ENCODE peak calls at places on chromosomes 6 and 20, in six cellular contexts. C is substantia nigra; V is occipital lobe; G is CD8-positive, alpha-beta memory T cell; R is fibroblast of pulmonary artery; N is activated T-cell treated with anti-CD3 and anti-CD28 coated beads for 24 hours. Q is an unnamed sample.

GRCh38 chr20:1646975-1647431 is 10.6 kb downstream of the SIRPG start:
- DNase-seq in C (no peak), V (no peak), G (no peak), R (no peak), N (peak; percentile 32), Q (no peak)

GRCh38 chr6:10510592-10511367 is 10.4 kb upstream of the GCNT2 start:
- DNase-seq in C (peak; percentile 33), V (no peak), G (no peak), R (peak; percentile 25), N (peak; percentile 26), Q (peak; percentile 63)

GRCh38 chr20:37914672-37915433 is 11.9 kb downstream of the VSTM2L start:
- DNase-seq in C (no peak), V (no peak), G (no peak), R (no peak), N (no peak), Q (peak; percentile 34)

GRCh38 chr20:57582432-57583288 is 21.8 kb downstream of the PCK1 start:
- DNase-seq in C (peak; percentile 18), V (no peak), G (no peak), R (peak; percentile 34), N (no peak), Q (no peak)

GRCh38 chr6:12136905-12137304 is 124.8 kb downstream of the HIVEP1 start:
- DNase-seq in C (no peak), V (no peak), G (no peak), R (peak; percentile 40), N (no peak), Q (no peak)

GRCh38 chr6:119129968-119130484 is 51.6 kb upstream of the FAM184A start:
- DNase-seq in C (no peak), V (no peak), G (no peak), R (peak; percentile 68), N (no peak), Q (no peak)

GRCh38 chr6:37643851-37644672 is 53.6 kb downstream of the MDGA1 start:
- DNase-seq in C (no peak), V (no peak), G (no peak), R (peak; percentile 49), N (no peak), Q (peak; percentile 29)

GRCh38 chr6:26249959-26250805 is 114.8 kb upstream of the BTN3A2 start:
- DNase-seq in C (no peak), V (no peak), G (peak; percentile 58), R (peak; percentile 76), N (peak; percentile 52), Q (peak; percentile 65)

GRCh38 chr20:41317536-41318270 is at the start of gene ZHX3:
- DNase-seq in C (peak; percentile 95), V (peak; percentile 94), G (peak; percentile 96), R (peak; percentile 97), N (peak; percentile 96), Q (peak; percentile 97)

GRCh38 chr6:169642455-169642854 is 59.4 kb downstream of the WDR27 start:
- DNase-seq in C (no peak), V (no peak), G (no peak), R (no peak), N (no peak), Q (no peak)

GRCh38 chr6:127967708-127968107 is 66.8 kb upstream of the THEMIS start:
- DNase-seq in C (peak; percentile 6), V (no peak), G (no peak), R (no peak), N (no peak), Q (peak; percentile 11)

GRCh38 chr6:125584468-125584939 is 164.9 kb upstream of the HEY2 start:
- DNase-seq in C (peak; percentile 74), V (peak; percentile 59), G (no peak), R (no peak), N (no peak), Q (no peak)

GRCh38 chr6:6376845-6377244 is 56.4 kb upstream of the F13A1 start:
- DNase-seq in C (no peak), V (no peak), G (no peak), R (no peak), N (no peak), Q (no peak)

GRCh38 chr6:114108119-114109002 is 137.4 kb upstream of the HDAC2 start:
- DNase-seq in C (peak; percentile 82), V (peak; percentile 55), G (no peak), R (peak; percentile 77), N (peak; percentile 1), Q (peak; percentile 21)

GRCh38 chr6:25125736-25126135 is 153.4 kb upstream of the CARMIL1 start:
- DNase-seq in C (no peak), V (no peak), G (no peak), R (no peak), N (no peak), Q (no peak)

GRCh38 chr20:44773070-44773829 is 27.6 kb downstream of the KCNK15 start:
- DNase-seq in C (no peak), V (no peak), G (no peak), R (no peak), N (no peak), Q (no peak)

GRCh38 chr6:14435291-14435690 is 317.7 kb downstream of the CD83 start:
- DNase-seq in C (no peak), V (no peak), G (no peak), R (no peak), N (no peak), Q (no peak)

GRCh38 chr6:97437087-97437486 is 154.1 kb upstream of the MMS22L start:
- DNase-seq in C (no peak), V (no peak), G (no peak), R (peak; percentile 47), N (no peak), Q (no peak)

GRCh38 chr6:130098317-130098716 is 79.9 kb downstream of the L3MBTL3 start:
- DNase-seq in C (no peak), V (no peak), G (no peak), R (no peak), N (no peak), Q (no peak)

GRCh38 chr6:128641701-128642100 is 121.3 kb upstream of the PTPRK start:
- DNase-seq in C (no peak), V (no peak), G (no peak), R (peak; percentile 31), N (no peak), Q (no peak)

GRCh38 chr6:166456360-166457156 is 73.8 kb upstream of the MPC1 start:
- DNase-seq in C (no peak), V (no peak), G (no peak), R (peak; percentile 47), N (no peak), Q (no peak)

GRCh38 chr6:7868926-7869325 is 41.7 kb downstream of the TXNDC5 start:
- DNase-seq in C (no peak), V (no peak), G (no peak), R (no peak), N (no peak), Q (no peak)

GRCh38 chr6:9646346-9647042 is 768.4 kb downstream of the TFAP2A start:
- DNase-seq in C (no peak), V (no peak), G (no peak), R (peak; percentile 96), N (no peak), Q (no peak)

GRCh38 chr6:131831392-131831791 is 23.6 kb downstream of the ENPP1 start:
- DNase-seq in C (no peak), V (no peak), G (no peak), R (peak; percentile 37), N (no peak), Q (no peak)

GRCh38 chr6:52317841-52318581 is 33.5 kb upstream of the MCM3 start:
- DNase-seq in C (no peak), V (no peak), G (no peak), R (peak; percentile 52), N (no peak), Q (no peak)

GRCh38 chr6:36660771-36661471 is 17.6 kb upstream of the CDKN1A start:
- DNase-seq in C (peak; percentile 33), V (no peak), G (no peak), R (no peak), N (no peak), Q (no peak)

GRCh38 chr6:159693894-159694545 is 979 bp upstream of the SOD2 start:
- DNase-seq in C (no peak), V (peak; percentile 9), G (peak; percentile 18), R (peak; percentile 62), N (no peak), Q (peak; percentile 34)

GRCh38 chr20:18237682-18238081 is 50.6 kb upstream of the ZNF133 start:
- DNase-seq in C (no peak), V (no peak), G (no peak), R (no peak), N (no peak), Q (no peak)

GRCh38 chr20:5524886-5525285 is 208.1 kb upstream of the PROKR2 start:
- DNase-seq in C (no peak), V (no peak), G (no peak), R (no peak), N (no peak), Q (no peak)

GRCh38 chr6:108544586-108544985 is 16.1 kb upstream of the FOXO3 start:
- DNase-seq in C (no peak), V (no peak), G (no peak), R (peak; percentile 62), N (no peak), Q (no peak)

GRCh38 chr6:150403458-150404245 is 34.8 kb downstream of the IYD start:
- DNase-seq in C (no peak), V (no peak), G (no peak), R (peak; percentile 98), N (no peak), Q (no peak)

GRCh38 chr6:35489995-35490791 is 6.7 kb downstream of the TEAD3 start:
- DNase-seq in C (peak; percentile 35), V (no peak), G (no peak), R (peak; percentile 62), N (no peak), Q (no peak)

GRCh38 chr20:4488407-4489339 is 233.0 kb upstream of the PRND start:
- DNase-seq in C (no peak), V (no peak), G (no peak), R (peak; percentile 23), N (no peak), Q (no peak)

GRCh38 chr6:13262302-13263006 is 65.9 kb downstream of the TBC1D7 start:
- DNase-seq in C (no peak), V (no peak), G (no peak), R (no peak), N (no peak), Q (no peak)

GRCh38 chr6:44024597-44025219 is 102.5 kb downstream of the MRPL14 start:
- DNase-seq in C (no peak), V (no peak), G (no peak), R (no peak), N (no peak), Q (no peak)

GRCh38 chr6:134936476-134936875 is 13.4 kb downstream of the ALDH8A1 start:
- DNase-seq in C (no peak), V (no peak), G (no peak), R (no peak), N (no peak), Q (no peak)

GRCh38 chr6:89208551-89208950 is 8.6 kb downstream of the GABRR1 start:
- DNase-seq in C (no peak), V (no peak), G (no peak), R (peak; percentile 5), N (no peak), Q (no peak)

GRCh38 chr6:148452921-148453320 is 110.3 kb downstream of the SASH1 start:
- DNase-seq in C (no peak), V (no peak), G (no peak), R (no peak), N (no peak), Q (no peak)

Q was measured in CD8-positive, alpha-beta T cell.